ENCODE peak calls at places on chromosomes 12 and 14, in six cellular contexts. R, B, M, E, X and K are unnamed samples.
A peak's percentile ranks its signal among the peaks of the same experiment; 100 is the strongest.

GRCh38 chr12:57727758-57728395 is 10.7 kb downstream of the AGAP2 start:
- DNase-seq in R (no peak), B (peak; percentile 56), M (peak; percentile 59), E (no peak), X (no peak), K (no peak)

GRCh38 chr14:23101213-23101970 is 3.4 kb downstream of the CIROP start:
- DNase-seq in R (no peak), B (no peak), M (no peak), E (no peak), X (no peak), K (no peak)

GRCh38 chr12:27081668-27082091 is 698 bp downstream of the C12orf71 start:
- DNase-seq in R (no peak), B (no peak), M (peak; percentile 20), E (no peak), X (no peak), K (no peak)

GRCh38 chr12:108694812-108695278 is 36.5 kb downstream of the CORO1C start:
- DNase-seq in R (no peak), B (no peak), M (no peak), E (no peak), X (peak; percentile 60), K (no peak)

GRCh38 chr14:95516554-95517209 is at the start of gene SYNE3:
- DNase-seq in R (no peak), B (no peak), M (no peak), E (peak; percentile 80), X (no peak), K (no peak)

GRCh38 chr14:57918791-57919190 is 52.9 kb upstream of the SLC35F4 start:
- DNase-seq in R (no peak), B (no peak), M (no peak), E (no peak), X (peak; percentile 36), K (no peak)

GRCh38 chr14:99273724-99274345 is 1.8 kb upstream of the BCL11B start:
- DNase-seq in R (no peak), B (no peak), M (no peak), E (no peak), X (peak; percentile 6), K (no peak)

GRCh38 chr12:114667669-114668150 is 16.3 kb downstream of the TBX3 start:
- DNase-seq in R (no peak), B (no peak), M (no peak), E (no peak), X (no peak), K (no peak)

GRCh38 chr14:52871606-52872005 is 79.2 kb downstream of the FERMT2 start:
- DNase-seq in R (no peak), B (no peak), M (no peak), E (no peak), X (no peak), K (no peak)

GRCh38 chr14:56117765-56118610 is at the start of gene PELI2:
- DNase-seq in R (peak; percentile 54), B (peak; percentile 77), M (no peak), E (peak; percentile 86), X (peak; percentile 76), K (no peak)

GRCh38 chr12:114163766-114164165 is 197.6 kb upstream of the RBM19 start:
- DNase-seq in R (peak; percentile 54), B (no peak), M (no peak), E (no peak), X (peak; percentile 51), K (peak; percentile 89)

GRCh38 chr12:86712425-86712843 is 456.2 kb upstream of the MGAT4C start:
- DNase-seq in R (peak; percentile 94), B (no peak), M (no peak), E (no peak), X (peak; percentile 99), K (peak; percentile 92)

GRCh38 chr14:72662213-72662612 is 231.7 kb downstream of the DPF3 start:
- DNase-seq in R (no peak), B (no peak), M (no peak), E (no peak), X (no peak), K (no peak)

GRCh38 chr12:52971701-52972329 is 22.9 kb downstream of the KRT18 start:
- DNase-seq in R (no peak), B (no peak), M (no peak), E (no peak), X (peak; percentile 63), K (no peak)

GRCh38 chr14:81125536-81125935 is 95.2 kb downstream of the GTF2A1 start:
- DNase-seq in R (no peak), B (no peak), M (no peak), E (no peak), X (no peak), K (no peak)

GRCh38 chr14:104237651-104238423 is 99.5 kb downstream of the KIF26A start:
- DNase-seq in R (no peak), B (peak; percentile 7), M (no peak), E (peak; percentile 42), X (no peak), K (no peak)

GRCh38 chr12:12272869-12273268 is 6.0 kb upstream of the LRP6 start:
- DNase-seq in R (no peak), B (no peak), M (no peak), E (no peak), X (peak; percentile 82), K (no peak)

GRCh38 chr12:27179399-27180214 is 64.5 kb upstream of the STK38L start:
- DNase-seq in R (peak; percentile 76), B (no peak), M (no peak), E (no peak), X (peak; percentile 100), K (no peak)

GRCh38 chr14:24964048-24964447 is 85.9 kb downstream of the STXBP6 start:
- DNase-seq in R (no peak), B (no peak), M (no peak), E (no peak), X (no peak), K (no peak)

GRCh38 chr14:75884198-75884611 is 97.6 kb downstream of the TGFB3 start:
- DNase-seq in R (peak; percentile 60), B (no peak), M (no peak), E (no peak), X (peak; percentile 92), K (peak; percentile 81)